ENCODE peak calls at places on chromosomes 13 and 19, in nine cellular contexts. A is AG10803; L is endothelial cell; C is activated CD8-positive, alpha-beta T cell treated with anti-CD3 and anti-CD28 coated beads for 36 hours; E is transverse colon; M is mesothelial cell of epicardium; B is neural progenitor cell; D is AG09319; N is nephron progenitor cell. H is an unnamed sample.

GRCh38 chr19:30122431-30122830 is 180.4 kb downstream of the URI1 start:
- DNase-seq in A (no peak), L (no peak), C (no peak), E (no peak), M (no peak), B (peak), D (no peak), N (no peak), H (no peak)

GRCh38 chr19:21604351-21604926 is 99.0 kb downstream of the ZNF429 start:
- DNase-seq in A (peak), L (no peak), C (peak), E (no peak), M (no peak), B (peak), D (no peak), N (no peak), H (peak)

GRCh38 chr19:31285744-31286143 is 63.5 kb downstream of the TSHZ3 start:
- DNase-seq in A (peak), L (no peak), C (no peak), E (no peak), M (no peak), B (peak), D (no peak), N (no peak), H (peak)

GRCh38 chr13:92590503-92590908 is 636.1 kb upstream of the GPC6 start:
- DNase-seq in A (no peak), L (no peak), C (no peak), E (no peak), M (no peak), B (no peak), D (no peak), N (no peak), H (no peak)

GRCh38 chr19:49421039-49421877 is 2.0 kb downstream of the PTH2 start:
- DNase-seq in A (peak), L (peak), C (peak), E (peak), M (peak), B (peak), D (no peak), N (peak), H (peak)

GRCh38 chr13:36606060-36606459 is 67.8 kb upstream of the SERTM1 start:
- DNase-seq in A (no peak), L (no peak), C (no peak), E (no peak), M (no peak), B (no peak), D (no peak), N (no peak), H (no peak)

GRCh38 chr19:45919678-45920077 is 5.1 kb upstream of the NANOS2 start:
- DNase-seq in A (no peak), L (no peak), C (peak), E (no peak), M (no peak), B (no peak), D (no peak), N (no peak), H (no peak)

GRCh38 chr13:101123028-101123427 is 293.3 kb downstream of the NALCN start:
- DNase-seq in A (no peak), L (no peak), C (no peak), E (no peak), M (no peak), B (no peak), D (no peak), N (no peak), H (no peak)

GRCh38 chr13:77740097-77740496 is 42.6 kb downstream of the SLAIN1 start:
- DNase-seq in A (no peak), L (no peak), C (no peak), E (no peak), M (no peak), B (no peak), D (no peak), N (no peak), H (no peak)

GRCh38 chr19:3585301-3586123 is at the start of gene GIPC3:
- DNase-seq in A (no peak), L (peak), C (no peak), E (no peak), M (no peak), B (no peak), D (no peak), N (peak), H (peak)

GRCh38 chr19:51271015-51271600 is 20.2 kb downstream of the SIGLECL1 start:
- DNase-seq in A (no peak), L (no peak), C (no peak), E (no peak), M (no peak), B (no peak), D (no peak), N (no peak), H (no peak)

GRCh38 chr13:109140777-109141354 is 511.5 kb downstream of the MYO16 start:
- DNase-seq in A (no peak), L (no peak), C (no peak), E (no peak), M (no peak), B (no peak), D (no peak), N (no peak), H (no peak)

GRCh38 chr13:32381539-32381938 is 46.4 kb downstream of the N4BP2L1 start:
- DNase-seq in A (peak), L (peak), C (peak), E (no peak), M (no peak), B (peak), D (peak), N (peak), H (peak)

GRCh38 chr13:36875431-36875830 is 44.6 kb downstream of the SMAD9 start:
- DNase-seq in A (no peak), L (no peak), C (no peak), E (no peak), M (no peak), B (no peak), D (no peak), N (no peak), H (no peak)

GRCh38 chr19:10283301-10283733 is 3.4 kb upstream of the ICAM4 start:
- DNase-seq in A (no peak), L (no peak), C (no peak), E (no peak), M (no peak), B (no peak), D (no peak), N (no peak), H (no peak)

GRCh38 chr13:50126378-50127016 is 111.3 kb downstream of the KCNRG start:
- DNase-seq in A (peak), L (no peak), C (peak), E (peak), M (no peak), B (peak), D (no peak), N (peak), H (peak)

GRCh38 chr13:102400619-102401125 is 1.2 kb downstream of the FGF14 start:
- DNase-seq in A (no peak), L (peak), C (peak), E (no peak), M (no peak), B (peak), D (no peak), N (peak), H (no peak)

GRCh38 chr13:41458187-41458938 is 1.0 kb downstream of the RGCC start:
- DNase-seq in A (no peak), L (peak), C (peak), E (peak), M (no peak), B (peak), D (no peak), N (peak), H (peak)

GRCh38 chr13:51330741-51331140 is 8.8 kb upstream of the SERPINE3 start:
- DNase-seq in A (peak), L (no peak), C (peak), E (no peak), M (no peak), B (no peak), D (no peak), N (no peak), H (peak)

GRCh38 chr13:34349091-34349722 is 531.3 kb downstream of the RFC3 start:
- DNase-seq in A (peak), L (no peak), C (no peak), E (peak), M (no peak), B (no peak), D (peak), N (no peak), H (no peak)

GRCh38 chr19:51552996-51553725 is 17.9 kb upstream of the ZNF175 start:
- DNase-seq in A (peak), L (peak), C (peak), E (peak), M (peak), B (peak), D (no peak), N (peak), H (peak)

GRCh38 chr13:112911285-112911701 is 57.7 kb upstream of the MCF2L start:
- DNase-seq in A (no peak), L (no peak), C (no peak), E (no peak), M (no peak), B (no peak), D (no peak), N (no peak), H (no peak)

GRCh38 chr13:112910616-112911280 is 58.3 kb upstream of the MCF2L start:
- DNase-seq in A (no peak), L (no peak), C (no peak), E (no peak), M (no peak), B (no peak), D (no peak), N (no peak), H (no peak)

GRCh38 chr13:112908342-112908741 is 60.7 kb upstream of the MCF2L start:
- DNase-seq in A (no peak), L (no peak), C (no peak), E (no peak), M (no peak), B (no peak), D (no peak), N (no peak), H (no peak)

GRCh38 chr13:112911883-112912282 is 57.1 kb upstream of the MCF2L start:
- DNase-seq in A (no peak), L (no peak), C (no peak), E (no peak), M (no peak), B (no peak), D (no peak), N (no peak), H (no peak)

DNA sequence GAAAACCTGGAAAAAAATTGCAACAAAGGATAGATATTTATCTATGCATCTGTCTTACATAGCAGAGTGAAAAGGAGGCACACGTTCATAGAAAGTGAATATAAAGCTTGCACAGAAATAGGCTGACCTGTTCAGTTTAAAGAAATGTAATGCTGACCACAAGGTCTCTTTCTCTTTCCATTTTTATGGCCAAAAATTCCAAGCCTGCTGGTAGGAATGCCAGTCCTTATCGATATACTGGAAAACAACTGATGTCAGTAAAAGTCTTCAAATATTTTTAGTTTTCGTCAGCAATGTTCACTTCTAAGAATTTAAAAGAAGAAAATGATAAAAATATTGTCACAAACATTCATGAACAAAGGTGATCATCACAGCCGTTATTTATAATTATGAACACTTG is 59.0 kb upstream of the MCF2L start:
- DNase-seq in A (peak), L (no peak), C (no peak), E (no peak), M (no peak), B (no peak), D (no peak), N (no peak), H (no peak)
- TF ChIP-seq CTCF in A (peak), L (no peak), C (no peak), E (no peak), M (no peak), B (no peak), D (no peak), N (no peak), H (no peak)

DNA sequence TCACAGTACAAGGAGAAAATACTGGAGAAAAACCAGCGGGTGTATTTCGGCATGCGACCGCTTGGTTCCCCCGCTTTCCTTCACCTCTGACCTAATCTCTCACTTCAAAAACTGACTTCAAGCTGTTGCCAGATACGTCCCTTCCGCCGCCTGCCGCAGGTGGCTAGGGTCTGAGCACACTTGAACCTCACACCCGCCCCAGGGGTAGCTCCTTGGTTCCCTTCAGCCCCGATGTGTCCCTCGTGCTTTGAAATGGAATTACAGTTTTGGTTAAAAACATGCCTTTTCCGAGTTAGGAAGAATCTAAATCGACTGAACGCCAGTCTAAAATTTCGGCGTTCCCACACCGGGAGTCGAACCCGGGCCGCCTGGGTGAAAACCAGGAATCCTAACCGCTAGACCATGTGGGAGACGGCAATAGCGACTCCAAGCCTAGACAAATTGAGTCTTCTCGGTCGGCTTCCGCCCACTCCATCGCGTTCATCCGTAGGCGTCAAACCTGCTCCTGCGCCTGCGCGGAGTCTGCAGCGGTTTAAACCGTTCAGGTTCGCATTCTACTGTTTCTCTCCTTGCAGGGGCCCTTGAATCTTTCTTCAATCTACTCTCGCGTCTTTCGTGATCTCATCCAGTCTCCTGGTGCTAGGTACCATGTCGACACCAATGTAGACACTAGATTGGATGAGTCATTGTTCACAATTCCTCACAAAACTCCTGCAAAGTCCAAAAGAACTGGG is 71.5 kb downstream of the NUFIP1 start:
- DNase-seq in A (peak), L (peak), C (peak), E (peak), M (peak), B (peak), D (peak), N (peak), H (peak)
- TF ChIP-seq CTCF in A (peak), L (peak), C (peak), E (peak), M (peak), B (peak), D (peak), N (peak), H (no peak)

GRCh38 chr13:97537110-97537509 is 103.1 kb downstream of the RAP2A start:
- DNase-seq in A (no peak), L (no peak), C (no peak), E (no peak), M (no peak), B (no peak), D (no peak), N (no peak), H (no peak)
- TF ChIP-seq CTCF in A (no peak), L (no peak), C (no peak), E (no peak), M (no peak), B (no peak), D (no peak), N (no peak), H (no peak)

GRCh38 chr19:2081873-2082810 is 14.0 kb downstream of the MOB3A start:
- DNase-seq in A (no peak), L (no peak), C (peak), E (peak), M (no peak), B (no peak), D (no peak), N (no peak), H (peak)
- TF ChIP-seq CTCF in A (no peak), L (no peak), C (no peak), E (no peak), M (no peak), B (no peak), D (no peak), N (no peak), H (no peak)

DNA sequence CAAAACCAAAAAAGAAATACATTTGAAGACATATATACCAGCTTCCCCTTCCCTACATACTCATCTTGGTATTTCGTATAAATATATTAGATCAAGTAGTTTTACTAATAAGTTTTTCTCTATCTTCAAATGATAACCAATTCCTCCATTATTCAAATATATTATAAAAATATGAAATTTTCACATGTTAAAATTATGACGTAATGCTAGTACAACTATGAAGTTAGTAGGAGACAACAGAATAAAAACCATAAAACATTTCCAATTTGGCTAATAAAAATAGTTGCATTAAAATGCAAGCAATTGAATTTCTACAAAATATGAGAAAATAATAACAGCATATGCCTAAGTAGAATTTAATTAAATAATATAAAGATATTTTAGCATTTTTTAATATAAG is 501.8 kb upstream of the SLITRK5 start:
- DNase-seq in A (no peak), L (no peak), C (no peak), E (no peak), M (no peak), B (no peak), D (no peak), N (no peak), H (no peak)
- TF ChIP-seq CTCF in A (no peak), L (no peak), C (no peak), E (no peak), M (no peak), B (no peak), D (no peak), N (no peak), H (no peak)

DNA sequence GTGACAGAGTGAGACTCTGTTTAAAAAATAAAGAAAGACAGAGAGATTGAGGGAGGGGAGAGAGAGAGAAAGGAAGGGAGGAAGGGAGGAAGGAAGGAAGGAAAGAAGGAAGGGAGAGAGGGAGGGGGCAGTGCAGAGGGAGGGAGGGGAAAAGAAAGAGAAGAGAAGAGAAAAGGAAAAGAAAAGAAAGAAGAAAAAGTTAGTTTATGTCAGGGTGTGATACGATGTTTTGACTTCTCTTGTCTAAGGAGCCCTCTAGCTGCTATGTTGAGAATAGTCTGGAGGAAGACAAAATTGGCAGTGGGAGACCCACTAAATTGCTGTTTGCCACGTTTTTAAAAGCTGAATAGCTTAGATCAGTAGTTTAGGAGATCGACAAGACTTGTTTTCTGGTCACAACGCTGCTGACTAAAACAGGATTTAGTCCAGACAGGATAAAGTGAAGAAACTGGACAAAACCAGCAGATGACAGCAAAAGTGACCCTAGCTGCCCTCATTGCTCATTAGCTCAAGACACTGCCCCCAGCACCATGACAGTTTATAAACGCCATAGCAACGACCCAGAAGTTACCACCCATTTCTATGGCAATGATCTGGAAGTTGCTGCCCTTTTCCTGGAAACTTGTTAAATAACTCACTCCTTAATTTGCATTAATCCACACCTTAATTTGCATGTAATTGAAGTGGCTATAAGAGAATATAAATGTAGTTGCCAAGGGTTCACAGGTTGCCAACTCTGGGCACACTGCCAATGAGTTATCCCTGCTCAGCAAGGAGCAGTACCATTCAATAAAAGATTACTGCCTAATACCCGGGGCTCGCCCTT is 11.1 kb downstream of the TEX101 start:
- DNase-seq in A (peak), L (no peak), C (no peak), E (peak), M (no peak), B (peak), D (no peak), N (no peak), H (no peak)
- TF ChIP-seq CTCF in A (peak), L (no peak), C (peak), E (peak), M (no peak), B (peak), D (peak), N (no peak), H (peak)

GRCh38 chr19:57611113-57611512 is 2.9 kb upstream of the ZNF134 start:
- DNase-seq in A (no peak), L (no peak), C (no peak), E (no peak), M (no peak), B (no peak), D (no peak), N (no peak), H (no peak)

GRCh38 chr19:57615346-57615745 is 1.3 kb downstream of the ZNF134 start:
- DNase-seq in A (no peak), L (no peak), C (no peak), E (no peak), M (no peak), B (no peak), D (no peak), N (no peak), H (no peak)

DNA sequence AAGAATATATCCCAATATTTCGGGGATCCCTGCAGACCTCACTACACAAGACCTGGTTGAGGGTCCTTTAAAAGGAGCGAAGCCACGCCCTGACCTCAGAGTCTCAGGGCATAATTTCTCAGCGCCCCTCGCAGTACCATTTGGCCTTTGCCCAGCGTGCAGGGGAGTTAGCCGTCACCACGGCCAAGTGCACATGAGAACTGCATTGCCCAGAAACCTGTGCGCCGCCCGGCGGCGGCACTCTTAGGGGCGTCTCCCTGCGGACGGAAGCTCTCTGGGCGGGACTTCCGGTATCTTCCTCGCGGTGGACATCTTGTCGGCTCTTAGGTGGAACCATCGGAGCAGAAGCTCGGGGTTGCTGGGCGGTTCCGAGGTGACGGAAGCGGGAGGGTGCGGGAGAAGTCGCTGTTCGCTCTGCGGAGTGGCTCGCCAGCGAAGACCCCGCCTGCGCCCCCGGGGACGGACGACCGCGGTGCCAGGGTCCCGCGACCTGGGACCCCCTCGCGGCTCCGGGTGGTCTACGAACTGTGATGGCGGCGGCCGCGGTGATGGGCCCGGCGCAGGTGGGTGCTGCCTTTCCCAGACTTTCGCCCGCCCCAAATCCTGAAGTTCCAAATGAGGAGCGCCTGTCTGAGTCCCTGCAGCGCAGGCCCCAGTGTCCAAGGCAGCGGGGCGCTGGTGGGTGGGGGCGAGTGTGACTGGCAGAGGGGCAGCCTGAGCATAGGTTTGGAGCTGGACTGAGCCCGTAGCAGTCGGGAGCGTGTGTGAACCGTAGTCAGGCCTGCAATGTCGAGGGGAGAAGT is at the start of gene ZNF134:
- DNase-seq in A (peak), L (peak), C (peak), E (peak), M (peak), B (peak), D (peak), N (peak), H (peak)
- TF ChIP-seq CTCF in A (peak), L (no peak), C (no peak), E (peak), M (no peak), B (no peak), D (peak), N (no peak), H (no peak)

H was measured in GM20000.